ENCODE peak calls at places on chromosome 1, in nine cellular contexts. U is bronchial epithelial cell, I is retinal pigment epithelial cell, H is IMR-90, R is right atrium auricular region, C is stomach, A is astrocyte, M is tibial nerve, E is upper lobe of right lung. L is an unnamed sample.

GRCh38 chr1:207848234-207848633 is 62.7 kb downstream of the CD34 start:
- DNase-seq in H (peak; percentile 59), M (no peak), I (no peak), R (peak; percentile 84), E (peak; percentile 88), U (peak; percentile 97), A (peak; percentile 43), C (peak; percentile 73), L (no peak)

GRCh38 chr1:22428672-22429071 is 23.0 kb upstream of the ZBTB40 start:
- DNase-seq in U (peak; percentile 43), H (peak; percentile 59), A (peak; percentile 27), M (no peak), R (no peak), I (peak; percentile 5), C (no peak), E (no peak), L (no peak)

GRCh38 chr1:43073490-43074230 is 98.4 kb downstream of the EBNA1BP2 start:
- DNase-seq in I (no peak), C (peak; percentile 82), M (peak; percentile 58), R (peak; percentile 82), H (peak; percentile 71), A (peak; percentile 22), E (no peak), U (peak; percentile 63), L (peak; percentile 10)

GRCh38 chr1:20552728-20553571 is 577 bp downstream of the FAM43B start:
- DNase-seq in H (peak; percentile 11), M (no peak), A (peak; percentile 33), U (no peak), C (no peak), E (no peak), I (no peak), R (no peak), L (no peak)

GRCh38 chr1:179137623-179138235 is 55.9 kb downstream of the TOR3A start:
- DNase-seq in A (no peak), R (no peak), H (peak; percentile 57), U (no peak), E (no peak), I (no peak), M (no peak), C (no peak), L (no peak)

GRCh38 chr1:147700042-147700711 is 29.9 kb upstream of the ACP6 start:
- DNase-seq in R (peak; percentile 62), E (no peak), H (peak; percentile 64), M (no peak), I (peak; percentile 37), A (peak; percentile 42), C (peak; percentile 71), U (peak; percentile 62), L (peak; percentile 65)

GRCh38 chr1:19672237-19672636 is 7.6 kb downstream of the HTR6 start:
- DNase-seq in I (no peak), U (no peak), E (no peak), C (no peak), M (no peak), A (no peak), H (no peak), R (no peak), L (no peak)

GRCh38 chr1:66300280-66300973 is 233.5 kb upstream of the SGIP1 start:
- DNase-seq in A (no peak), I (no peak), R (no peak), U (no peak), E (no peak), C (no peak), H (no peak), M (no peak), L (no peak)

GRCh38 chr1:32142446-32143301 is 34.8 kb downstream of the KPNA6 start:
- DNase-seq in A (peak; percentile 71), R (peak; percentile 74), M (peak; percentile 16), I (no peak), U (peak; percentile 61), C (peak; percentile 31), E (no peak), H (peak; percentile 88), L (no peak)

GRCh38 chr1:193181985-193182384 is 4.4 kb downstream of the B3GALT2 start:
- DNase-seq in C (no peak), U (no peak), E (no peak), I (no peak), A (no peak), H (peak; percentile 23), R (no peak), M (no peak), L (peak; percentile 23)

GRCh38 chr1:101240041-101240430 is 3.2 kb downstream of the S1PR1 start:
- DNase-seq in M (no peak), A (no peak), R (no peak), U (no peak), I (no peak), H (no peak), E (no peak), C (no peak), L (no peak)
- H3K4me3 ChIP-seq in M (peak overlapping the region; percentile 65), A (no peak overlapping the region), R (peak overlapping the region; percentile 75), U (no peak overlapping the region), I (no peak overlapping the region), H (no peak overlapping the region), E (peak overlapping the region; percentile 62), C (peak overlapping the region; percentile 67), L (no peak overlapping the region)

DNA sequence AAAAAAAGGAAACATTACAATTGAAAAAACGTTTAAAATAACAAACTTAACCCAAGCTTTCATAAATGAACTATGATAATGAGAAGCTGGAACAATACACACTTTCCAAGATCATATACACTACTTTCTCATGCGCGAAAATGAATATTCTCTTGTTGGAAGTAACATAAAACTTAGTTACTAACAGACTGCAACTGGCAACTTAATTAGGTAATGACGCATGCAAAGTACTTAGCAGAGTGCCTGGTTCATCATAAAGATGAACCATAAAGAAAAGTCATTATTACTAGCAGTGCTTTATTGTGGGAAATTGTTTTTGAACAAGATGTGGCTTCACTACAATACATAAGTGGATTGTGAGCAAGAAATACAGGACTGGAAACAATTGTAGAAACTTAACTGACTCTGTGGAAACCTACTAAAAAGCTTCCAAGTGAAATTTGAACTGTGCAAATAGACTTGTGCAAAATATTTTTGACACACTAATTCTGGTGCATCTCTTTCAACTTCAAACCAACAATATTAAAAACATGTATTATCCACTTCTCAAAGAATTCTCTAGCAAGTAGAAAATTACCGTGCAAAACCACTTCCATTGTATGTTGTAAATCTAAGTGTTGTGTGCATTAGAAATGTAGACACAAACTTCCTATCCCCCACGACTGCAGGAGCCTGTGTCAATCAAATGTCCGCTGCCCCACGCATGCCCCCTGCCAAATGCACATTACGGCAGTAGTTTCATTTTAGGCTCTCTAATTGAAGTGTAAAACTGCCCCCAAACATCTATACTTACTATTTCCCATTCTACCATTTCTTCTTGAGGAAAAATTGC is 2.0 kb downstream of the ARHGAP29 start:
- DNase-seq in I (no peak), E (no peak), H (no peak), U (no peak), C (no peak), M (no peak), R (no peak), A (no peak), L (no peak)
- H3K4me3 ChIP-seq in I (peak overlapping the region; percentile 81), E (peak overlapping the region; percentile 83), H (peak overlapping the region; percentile 60), U (peak overlapping the region; percentile 69), C (peak overlapping the region; percentile 84), M (peak overlapping the region; percentile 69), R (peak overlapping the region; percentile 92), A (peak overlapping the region; percentile 91), L (peak overlapping the region; percentile 95)

GRCh38 chr1:6178751-6179563 is 1.2 kb downstream of the CHD5 start:
- DNase-seq in C (no peak), I (no peak), R (no peak), H (no peak), U (no peak), A (no peak), E (peak; percentile 61), M (no peak), L (no peak)

GRCh38 chr1:6181347-6181770 is 1.2 kb upstream of the CHD5 start:
- DNase-seq in U (no peak), M (no peak), C (no peak), A (no peak), I (no peak), H (no peak), E (no peak), R (no peak), L (no peak)

GRCh38 chr1:6180578-6181311 is 624 bp upstream of the CHD5 start:
- DNase-seq in M (no peak), U (no peak), E (no peak), H (no peak), I (no peak), A (no peak), C (no peak), R (no peak), L (no peak)

GRCh38 chr1:6180215-6180577 is at the start of gene CHD5:
- DNase-seq in H (no peak), U (no peak), C (no peak), M (no peak), E (no peak), R (no peak), I (no peak), A (no peak), L (no peak)

GRCh38 chr1:6179564-6180175 is 451 bp downstream of the CHD5 start:
- DNase-seq in H (no peak), A (no peak), M (no peak), U (no peak), R (no peak), E (no peak), C (no peak), I (no peak), L (no peak)
- H3K4me3 ChIP-seq in H (peak overlapping the region; percentile 10), A (no peak overlapping the region), M (peak overlapping the region; percentile 46), U (no peak overlapping the region), R (peak overlapping the region; percentile 37), E (no peak overlapping the region), C (peak overlapping the region; percentile 44), I (no peak overlapping the region), L (no peak overlapping the region)

GRCh38 chr1:161013591-161014513 is 7.1 kb downstream of the F11R start:
- DNase-seq in E (peak; percentile 93), U (peak; percentile 97), H (peak; percentile 85), R (peak; percentile 95), M (peak; percentile 49), A (peak; percentile 46), C (peak; percentile 89), I (no peak), L (peak; percentile 82)

GRCh38 chr1:161008857-161009554 is 11.9 kb downstream of the F11R start:
- DNase-seq in E (no peak), M (no peak), I (peak; percentile 22), A (peak; percentile 20), U (no peak), R (no peak), C (no peak), H (peak; percentile 31), L (no peak)

GRCh38 chr1:161009602-161010211 is 11.2 kb downstream of the F11R start:
- DNase-seq in C (no peak), M (no peak), U (no peak), H (no peak), I (no peak), E (peak; percentile 50), R (no peak), A (no peak), L (no peak)

GRCh38 chr1:161012420-161012819 is 8.5 kb downstream of the F11R start:
- DNase-seq in R (no peak), I (no peak), E (no peak), H (no peak), U (no peak), C (no peak), M (no peak), A (no peak), L (no peak)

DNA sequence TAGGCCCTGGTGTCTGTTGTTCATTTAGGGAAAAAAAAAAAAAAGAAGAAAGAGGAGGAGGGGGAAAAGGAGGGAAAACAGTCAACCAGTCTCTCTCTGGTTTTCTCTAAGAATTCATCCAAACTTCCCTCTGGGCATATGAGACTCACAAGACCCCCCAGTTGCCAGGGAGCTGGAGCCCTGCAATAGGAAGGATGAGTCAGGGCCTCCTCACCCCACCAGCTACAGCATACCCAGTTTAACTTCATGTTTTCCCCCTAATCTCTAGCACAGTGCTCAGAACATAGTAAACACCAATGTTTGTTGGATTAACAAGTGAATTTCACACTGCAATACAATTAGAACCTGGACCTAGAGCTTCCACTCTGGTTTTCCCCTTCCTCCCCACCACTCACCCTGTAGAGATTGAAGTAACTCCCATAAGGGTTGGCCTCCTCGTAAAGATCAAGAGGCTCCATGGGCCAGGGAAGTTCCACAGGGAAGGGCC is 7.8 kb downstream of the F11R start:
- DNase-seq in E (peak; percentile 37), H (peak; percentile 21), M (no peak), C (no peak), U (peak; percentile 40), I (no peak), R (no peak), A (no peak), L (no peak)
- H3K4me3 ChIP-seq in E (peak overlapping the region; percentile 35), H (no peak overlapping the region), M (peak overlapping the region; percentile 10), C (peak overlapping the region; percentile 14), U (no peak overlapping the region), I (no peak overlapping the region), R (peak overlapping the region; percentile 31), A (no peak overlapping the region), L (peak overlapping the region; percentile 40)

L was measured in epithelial cell of proximal tubule.